ENCODE peak calls at places on chromosomes 6 and 20, in eight cellular contexts. V is right lobe of liver, G is neural progenitor cell, Y is cardiac muscle cell, K is suprapubic skin, W is endothelial cell of umbilical vein, B is left ventricle myocardium inferior, O is A673. N is an unnamed sample.

GRCh38 chr6:20432692-20433091 is 31.0 kb downstream of the E2F3 start:
- DNase-seq in V (no peak), G (no peak), Y (no peak), K (no peak), W (no peak), B (no peak), O (no peak), N (no peak)

GRCh38 chr6:131755597-131755996 is 44.8 kb upstream of the CTAGE9 start:
- DNase-seq in V (no peak), G (no peak), Y (peak), K (no peak), W (no peak), B (no peak), O (no peak), N (no peak)

GRCh38 chr6:27706431-27706830 is 205.8 kb downstream of the OR2B2 start:
- DNase-seq in V (no peak), G (no peak), Y (no peak), K (no peak), W (no peak), B (no peak), O (no peak), N (no peak)

GRCh38 chr6:87484491-87484890 is 11.7 kb downstream of the SLC35A1 start:
- DNase-seq in V (no peak), G (no peak), Y (no peak), K (no peak), W (no peak), B (no peak), O (no peak), N (no peak)

GRCh38 chr20:62201173-62202082 is 18.6 kb downstream of the MTG2 start:
- DNase-seq in V (no peak), G (no peak), Y (no peak), K (peak), W (no peak), B (no peak), O (peak), N (no peak)

GRCh38 chr6:34062815-34063214 is 83.1 kb downstream of the GRM4 start:
- DNase-seq in V (no peak), G (no peak), Y (no peak), K (no peak), W (no peak), B (no peak), O (no peak), N (no peak)

GRCh38 chr20:46056970-46057855 is 28.2 kb downstream of the SLC12A5 start:
- DNase-seq in V (peak), G (peak), Y (peak), K (no peak), W (peak), B (peak), O (peak), N (no peak)

GRCh38 chr6:52288216-52288615 is 3.7 kb upstream of the MCM3 start:
- DNase-seq in V (no peak), G (no peak), Y (no peak), K (no peak), W (no peak), B (no peak), O (no peak), N (no peak)

GRCh38 chr20:33851842-33852466 is 40.8 kb downstream of the CHMP4B start:
- DNase-seq in V (no peak), G (no peak), Y (no peak), K (no peak), W (no peak), B (no peak), O (no peak), N (no peak)

GRCh38 chr6:143510991-143511891 is at the start of gene FUCA2:
- DNase-seq in V (peak), G (peak), Y (peak), K (peak), W (peak), B (peak), O (peak), N (peak)

GRCh38 chr20:59808729-59809381 is 124.6 kb downstream of the SYCP2 start:
- DNase-seq in V (no peak), G (no peak), Y (no peak), K (peak), W (no peak), B (no peak), O (no peak), N (peak)

GRCh38 chr6:116392158-116393032 is 21.6 kb downstream of the DSE start:
- DNase-seq in V (no peak), G (no peak), Y (peak), K (no peak), W (peak), B (no peak), O (peak), N (no peak)

GRCh38 chr6:146770965-146771735 is 172.4 kb downstream of the ADGB start:
- DNase-seq in V (peak), G (no peak), Y (peak), K (peak), W (peak), B (peak), O (no peak), N (peak)

GRCh38 chr6:149592983-149593382 is 26.8 kb downstream of the GINM1 start:
- DNase-seq in V (no peak), G (no peak), Y (no peak), K (no peak), W (no peak), B (no peak), O (no peak), N (no peak)

DNA sequence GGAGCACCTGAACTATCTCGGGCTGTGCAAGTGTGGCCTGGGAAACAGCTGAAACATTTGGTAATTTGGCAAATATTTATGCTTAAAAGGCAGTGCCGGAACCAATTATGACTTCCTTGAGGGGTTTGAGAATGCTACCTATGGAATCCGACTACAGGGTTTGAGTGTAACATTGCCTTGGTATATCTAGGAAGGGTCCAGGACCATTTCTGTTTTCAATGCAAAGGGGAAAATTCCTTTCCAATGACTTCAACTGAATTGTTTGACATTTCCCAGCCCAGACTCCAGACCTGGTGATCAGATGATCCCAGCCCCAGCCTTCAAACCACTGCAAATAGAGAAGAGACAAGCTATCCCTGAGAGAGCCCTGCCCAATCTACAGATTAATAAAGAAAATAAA is 4.6 kb upstream of the PPP1R3G start:
- DNase-seq in V (no peak), G (no peak), Y (no peak), K (no peak), W (no peak), B (no peak), O (no peak), N (no peak)
- TF ChIP-seq CTCF in V (no peak), G (no peak), Y (no peak), K (no peak), W (no peak), B (no peak), O (no peak), N (no peak)

GRCh38 chr6:159089443-159089842 is 44.7 kb upstream of the TAGAP start:
- DNase-seq in V (no peak), G (no peak), Y (no peak), K (no peak), W (no peak), B (no peak), O (no peak), N (no peak)
- H3K27ac ChIP-seq in V (no peak), G (no peak), Y (no peak), K (no peak), W (no peak), B (no peak), O (no peak), N (no peak)

GRCh38 chr6:154614641-154615040 is 104.2 kb upstream of the CNKSR3 start:
- DNase-seq in V (no peak), G (no peak), Y (no peak), K (no peak), W (peak), B (no peak), O (no peak), N (no peak)

GRCh38 chr6:154614101-154614500 is 103.6 kb upstream of the CNKSR3 start:
- DNase-seq in V (no peak), G (no peak), Y (peak), K (no peak), W (peak), B (no peak), O (no peak), N (no peak)

GRCh38 chr6:154617175-154617574 is 106.7 kb upstream of the CNKSR3 start:
- DNase-seq in V (no peak), G (no peak), Y (peak), K (no peak), W (no peak), B (no peak), O (no peak), N (no peak)

GRCh38 chr6:154613137-154613676 is 102.7 kb upstream of the CNKSR3 start:
- DNase-seq in V (no peak), G (no peak), Y (peak), K (no peak), W (peak), B (no peak), O (peak), N (no peak)

GRCh38 chr6:154615483-154616025 is 105.1 kb upstream of the CNKSR3 start:
- DNase-seq in V (peak), G (no peak), Y (peak), K (no peak), W (peak), B (peak), O (peak), N (peak)
- TF ChIP-seq CTCF in V (no peak), G (no peak), Y (peak), K (no peak), W (no peak), B (peak), O (peak), N (no peak)

GRCh38 chr6:37309059-37309458 is 44.7 kb upstream of the RNF8 start:
- DNase-seq in V (no peak), G (no peak), Y (no peak), K (no peak), W (no peak), B (no peak), O (no peak), N (no peak)

GRCh38 chr6:37306026-37306425 is 47.8 kb upstream of the RNF8 start:
- DNase-seq in V (no peak), G (no peak), Y (no peak), K (no peak), W (no peak), B (no peak), O (no peak), N (no peak)

GRCh38 chr6:37306624-37307222 is 47.1 kb upstream of the RNF8 start:
- DNase-seq in V (no peak), G (no peak), Y (no peak), K (no peak), W (no peak), B (no peak), O (no peak), N (no peak)

GRCh38 chr6:37309692-37310091 is 44.1 kb upstream of the RNF8 start:
- DNase-seq in V (no peak), G (no peak), Y (no peak), K (no peak), W (no peak), B (no peak), O (no peak), N (no peak)

DNA sequence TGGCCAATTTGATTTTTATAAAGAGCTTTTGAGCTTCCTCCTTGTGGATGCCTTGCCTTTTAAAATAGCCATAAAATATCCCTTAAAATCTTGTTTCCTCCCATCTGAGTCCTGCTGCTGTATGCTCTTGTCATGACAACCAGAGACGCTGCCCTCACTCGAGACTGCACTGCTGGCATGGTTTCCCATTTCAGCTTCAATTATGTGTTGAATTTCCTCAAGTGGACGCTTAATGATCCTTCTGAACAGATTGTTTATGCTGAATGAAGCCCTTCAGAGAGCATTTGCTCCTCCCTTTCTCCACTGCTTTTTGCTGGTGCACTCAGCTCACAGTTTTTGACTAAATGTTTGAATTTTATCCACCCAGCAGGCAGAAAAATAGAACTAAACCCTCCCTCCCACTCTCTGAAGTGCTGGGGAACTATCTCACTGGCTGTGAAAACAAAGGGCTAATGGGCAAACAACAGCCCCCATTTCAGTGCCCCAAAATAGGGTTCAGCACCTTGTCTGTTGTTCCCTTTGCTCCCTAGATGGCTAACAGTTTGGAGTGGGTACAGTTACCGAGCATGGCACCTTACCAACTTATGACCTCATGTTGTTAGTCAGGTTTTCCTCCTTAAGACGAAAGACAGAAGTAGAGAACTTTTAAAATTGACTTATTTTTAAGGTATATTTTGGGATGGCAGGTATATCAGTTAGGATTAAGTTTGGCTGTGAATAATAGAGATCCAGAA is 45.5 kb upstream of the RNF8 start:
- DNase-seq in V (no peak), G (no peak), Y (peak), K (no peak), W (peak), B (no peak), O (no peak), N (peak)
- H3K27ac ChIP-seq in V (no peak), G (no peak), Y (peak), K (peak), W (no peak), B (peak), O (no peak), N (no peak)

DNA sequence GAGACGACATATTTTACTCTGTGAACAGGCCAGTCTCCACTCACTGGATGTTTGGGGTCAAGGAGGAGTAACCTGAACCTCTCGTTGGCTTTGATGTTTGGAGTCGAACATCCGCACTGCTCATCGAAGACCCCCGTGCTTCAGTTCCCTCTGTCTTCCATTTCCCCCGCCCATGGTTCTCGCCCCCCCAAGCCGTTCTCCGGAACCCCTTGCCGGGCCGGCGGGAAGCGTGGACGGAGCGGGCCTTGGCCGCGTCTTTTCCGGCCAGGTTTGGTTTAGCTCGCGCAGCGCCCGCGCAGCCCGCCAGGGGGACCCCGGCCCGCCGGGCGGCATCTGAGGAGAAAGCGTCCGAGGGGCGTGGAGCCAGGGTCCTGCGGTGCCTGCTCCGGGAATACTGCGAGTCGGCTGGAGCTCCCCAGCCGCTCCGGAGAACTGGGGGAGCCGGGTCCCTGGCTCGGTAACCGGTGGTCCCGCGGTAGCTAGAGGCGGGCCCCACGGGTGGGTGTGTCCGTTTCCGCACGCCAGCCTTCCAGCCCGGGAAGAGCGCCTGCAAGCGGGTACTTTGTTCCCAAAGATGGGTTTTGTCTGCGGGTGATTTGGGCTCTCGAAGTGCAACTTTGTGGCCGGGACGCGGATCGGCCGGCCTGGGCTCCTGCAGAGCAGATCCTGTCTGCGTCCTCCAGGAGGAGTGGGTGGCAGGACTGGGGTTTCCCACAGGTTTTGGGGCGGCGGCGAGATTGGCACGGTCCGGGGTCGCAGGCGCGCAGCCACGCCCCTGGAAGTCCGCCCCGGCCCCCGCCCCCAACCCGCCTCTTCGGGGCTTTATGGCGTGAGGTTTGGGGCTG is 429 bp upstream of the TMEM200A start:
- DNase-seq in V (peak), G (peak), Y (peak), K (peak), W (peak), B (peak), O (peak), N (peak)
- TF ChIP-seq CTCF in V (peak), G (peak), Y (peak), K (peak), W (peak), B (peak), O (peak), N (peak)

GRCh38 chr6:111750753-111751684 is 122.2 kb downstream of the FYN start:
- DNase-seq in V (no peak), G (peak), Y (peak), K (no peak), W (peak), B (no peak), O (no peak), N (no peak)
- H3K27ac ChIP-seq in V (peak), G (no peak), Y (no peak), K (no peak), W (peak), B (peak), O (no peak), N (peak)

GRCh38 chr20:10385850-10386544 is 48.0 kb downstream of the MKKS start:
- DNase-seq in V (no peak), G (no peak), Y (peak), K (no peak), W (peak), B (no peak), O (no peak), N (no peak)

GRCh38 chr20:10379761-10380160 is 54.3 kb downstream of the MKKS start:
- DNase-seq in V (no peak), G (no peak), Y (no peak), K (no peak), W (no peak), B (no peak), O (no peak), N (no peak)

GRCh38 chr20:10376271-10377075 is 57.5 kb downstream of the MKKS start:
- DNase-seq in V (no peak), G (no peak), Y (peak), K (no peak), W (peak), B (no peak), O (peak), N (no peak)

DNA sequence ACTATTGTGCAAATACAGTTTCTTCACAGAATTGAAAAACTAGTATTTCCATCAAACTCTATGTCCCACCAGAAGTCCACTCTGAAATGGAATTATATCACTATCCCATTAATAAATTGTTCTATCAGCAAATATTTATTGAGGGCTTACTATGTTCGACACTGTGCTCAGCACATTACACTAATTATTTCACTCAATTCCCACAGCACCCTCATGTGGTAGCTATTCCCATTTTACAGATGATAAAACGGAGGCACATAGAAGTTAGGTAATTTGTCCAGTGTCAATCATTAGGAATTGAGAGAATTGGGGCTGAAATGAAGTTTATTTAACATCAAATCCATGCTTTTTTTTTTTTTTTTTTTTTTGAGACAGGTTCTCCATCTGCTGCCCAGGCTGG is 52.5 kb downstream of the MKKS start:
- DNase-seq in V (no peak), G (no peak), Y (no peak), K (no peak), W (peak), B (no peak), O (peak), N (no peak)
- TF ChIP-seq CTCF in V (peak), G (no peak), Y (no peak), K (no peak), W (peak), B (no peak), O (peak), N (no peak)

DNA sequence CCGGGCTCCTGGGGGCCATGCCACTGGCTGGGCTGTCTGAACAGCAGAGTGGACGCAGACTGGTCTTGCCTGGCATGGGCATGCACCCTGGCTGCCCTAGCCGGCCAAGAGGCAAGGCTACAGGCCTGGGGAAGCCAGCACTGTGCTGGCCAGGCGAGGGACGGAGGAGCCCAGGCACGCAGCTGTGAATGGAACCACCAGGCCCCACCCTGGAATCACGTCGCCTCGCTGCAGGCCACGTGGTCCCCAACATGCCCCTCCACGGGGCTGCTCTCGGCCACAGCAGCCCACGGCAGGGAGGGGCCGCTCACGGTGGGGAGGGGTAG is 4.0 kb downstream of the UCKL1 start:
- DNase-seq in V (no peak), G (no peak), Y (no peak), K (no peak), W (no peak), B (no peak), O (no peak), N (no peak)
- H3K27ac ChIP-seq in V (peak), G (no peak), Y (peak), K (peak), W (no peak), B (peak), O (no peak), N (peak)